ENCODE peak calls at places on chromosomes 16 and 17, in seven cellular contexts. One of them, this sample, is unnamed.

GRCh38 chr17:7177954-7178477 is 1.2 kb downstream of the ASGR1 start:
- DNase-seq in AG09309: no peak
- DNase-seq in NCI-H2171 treated with DMSO at 0.1 percent for 48 hours: peak; percentile 53
- DNase-seq in stimulated activated CD4-positive, alpha-beta T cell treated with anti-CD3 and anti-CD28 coated beads, TNF-alpha, amount 100 ng/mL, for 24 hours: no peak
- DNase-seq in spleen: no peak
- DNase-seq in activated CD8-positive, alpha-beta memory T cell treated with anti-CD3 and anti-CD28 coated beads for 48 hours: no peak
- DNase-seq in sciatic nerve: no peak
- DNase-seq in this sample: no peak

GRCh38 chr16:72876221-72876620 is 171.7 kb downstream of the ZFHX3 start:
- DNase-seq in NCI-H2171 treated with DMSO at 0.1 percent for 48 hours: no peak
- DNase-seq in stimulated activated CD4-positive, alpha-beta T cell treated with anti-CD3 and anti-CD28 coated beads, TNF-alpha, amount 100 ng/mL, for 24 hours: no peak
- DNase-seq in AG09309: peak; percentile 81
- DNase-seq in spleen: no peak
- DNase-seq in activated CD8-positive, alpha-beta memory T cell treated with anti-CD3 and anti-CD28 coated beads for 48 hours: no peak
- DNase-seq in sciatic nerve: peak; percentile 80
- DNase-seq in this sample: no peak

GRCh38 chr16:65294154-65294553 is 172.3 kb upstream of the CDH11 start:
- DNase-seq in AG09309: no peak
- DNase-seq in NCI-H2171 treated with DMSO at 0.1 percent for 48 hours: no peak
- DNase-seq in spleen: no peak
- DNase-seq in activated CD8-positive, alpha-beta memory T cell treated with anti-CD3 and anti-CD28 coated beads for 48 hours: no peak
- DNase-seq in stimulated activated CD4-positive, alpha-beta T cell treated with anti-CD3 and anti-CD28 coated beads, TNF-alpha, amount 100 ng/mL, for 24 hours: no peak
- DNase-seq in sciatic nerve: no peak
- DNase-seq in this sample: no peak

GRCh38 chr16:53945996-53946395 is 242.0 kb downstream of the FTO start:
- DNase-seq in stimulated activated CD4-positive, alpha-beta T cell treated with anti-CD3 and anti-CD28 coated beads, TNF-alpha, amount 100 ng/mL, for 24 hours: no peak
- DNase-seq in spleen: no peak
- DNase-seq in sciatic nerve: no peak
- DNase-seq in NCI-H2171 treated with DMSO at 0.1 percent for 48 hours: peak; percentile 24
- DNase-seq in AG09309: peak; percentile 27
- DNase-seq in activated CD8-positive, alpha-beta memory T cell treated with anti-CD3 and anti-CD28 coated beads for 48 hours: no peak
- DNase-seq in this sample: peak; percentile 60

GRCh38 chr17:41360291-41360995 is 9.2 kb downstream of the KRT33B start:
- DNase-seq in AG09309: peak; percentile 72
- DNase-seq in activated CD8-positive, alpha-beta memory T cell treated with anti-CD3 and anti-CD28 coated beads for 48 hours: no peak
- DNase-seq in stimulated activated CD4-positive, alpha-beta T cell treated with anti-CD3 and anti-CD28 coated beads, TNF-alpha, amount 100 ng/mL, for 24 hours: no peak
- DNase-seq in sciatic nerve: no peak
- DNase-seq in spleen: no peak
- DNase-seq in NCI-H2171 treated with DMSO at 0.1 percent for 48 hours: no peak
- DNase-seq in this sample: no peak

GRCh38 chr16:11452746-11453344 is 107.6 kb downstream of the RMI2 start:
- DNase-seq in stimulated activated CD4-positive, alpha-beta T cell treated with anti-CD3 and anti-CD28 coated beads, TNF-alpha, amount 100 ng/mL, for 24 hours: no peak
- DNase-seq in AG09309: no peak
- DNase-seq in spleen: no peak
- DNase-seq in sciatic nerve: no peak
- DNase-seq in activated CD8-positive, alpha-beta memory T cell treated with anti-CD3 and anti-CD28 coated beads for 48 hours: no peak
- DNase-seq in NCI-H2171 treated with DMSO at 0.1 percent for 48 hours: peak; percentile 25
- DNase-seq in this sample: no peak

GRCh38 chr16:74999683-75000480 is 1.1 kb downstream of the ZNRF1 start:
- DNase-seq in AG09309: no peak
- DNase-seq in sciatic nerve: peak; percentile 68
- DNase-seq in stimulated activated CD4-positive, alpha-beta T cell treated with anti-CD3 and anti-CD28 coated beads, TNF-alpha, amount 100 ng/mL, for 24 hours: no peak
- DNase-seq in spleen: peak; percentile 91
- DNase-seq in activated CD8-positive, alpha-beta memory T cell treated with anti-CD3 and anti-CD28 coated beads for 48 hours: peak; percentile 29
- DNase-seq in NCI-H2171 treated with DMSO at 0.1 percent for 48 hours: peak; percentile 61
- DNase-seq in this sample: no peak

GRCh38 chr17:42740699-42741098 is 4.1 kb downstream of the EZH1 start:
- DNase-seq in AG09309: no peak
- DNase-seq in NCI-H2171 treated with DMSO at 0.1 percent for 48 hours: no peak
- DNase-seq in sciatic nerve: no peak
- DNase-seq in stimulated activated CD4-positive, alpha-beta T cell treated with anti-CD3 and anti-CD28 coated beads, TNF-alpha, amount 100 ng/mL, for 24 hours: no peak
- DNase-seq in spleen: no peak
- DNase-seq in activated CD8-positive, alpha-beta memory T cell treated with anti-CD3 and anti-CD28 coated beads for 48 hours: no peak
- DNase-seq in this sample: no peak

GRCh38 chr16:1299012-1299867 is 10.2 kb upstream of the UBE2I start:
- DNase-seq in stimulated activated CD4-positive, alpha-beta T cell treated with anti-CD3 and anti-CD28 coated beads, TNF-alpha, amount 100 ng/mL, for 24 hours: no peak
- DNase-seq in activated CD8-positive, alpha-beta memory T cell treated with anti-CD3 and anti-CD28 coated beads for 48 hours: no peak
- DNase-seq in sciatic nerve: no peak
- DNase-seq in NCI-H2171 treated with DMSO at 0.1 percent for 48 hours: no peak
- DNase-seq in spleen: no peak
- DNase-seq in AG09309: no peak
- DNase-seq in this sample: no peak